ENCODE peak calls at places on chromosome 1, in six cellular contexts. S is Peyer's patch, C is prostate gland, U is transverse colon, J is body of pancreas, Y is thyroid gland. P is an unnamed sample. For H3K4me1, the result is how much of the 10 kb centered on the place peaks cover.

GRCh38 chr1:155170806-155171205 is 2.3 kb downstream of the KRTCAP2 start:
- DNase-seq in S (peak), C (no peak), U (no peak), J (peak), Y (no peak), P (no peak)

GRCh38 chr1:201648066-201648910 is 109.4 kb downstream of the NAV1 start:
- DNase-seq in S (no peak), C (peak), U (peak), J (peak), Y (peak), P (peak)

GRCh38 chr1:17903386-17903785 is 148.3 kb downstream of the ACTL8 start:
- DNase-seq in S (peak), C (no peak), U (no peak), J (peak), Y (no peak), P (no peak)

GRCh38 chr1:20588634-20589225 is at the start of gene CDA:
- DNase-seq in S (peak), C (no peak), U (peak), J (no peak), Y (no peak), P (no peak)

GRCh38 chr1:201495447-201496295 is 11.3 kb downstream of the CSRP1 start:
- DNase-seq in S (peak), C (peak), U (peak), J (peak), Y (peak), P (peak)

GRCh38 chr1:15960808-15961207 is 15.1 kb downstream of the ZBTB17 start:
- DNase-seq in S (peak), C (no peak), U (no peak), J (no peak), Y (no peak), P (no peak)

GRCh38 chr1:218467101-218467728 is 122.1 kb downstream of the TGFB2 start:
- DNase-seq in S (no peak), C (no peak), U (no peak), J (no peak), Y (no peak), P (no peak)

GRCh38 chr1:9865745-9866144 is 42.0 kb upstream of the CLSTN1 start:
- DNase-seq in S (no peak), C (no peak), U (no peak), J (no peak), Y (no peak), P (no peak)

GRCh38 chr1:168932539-168932938 is 174.0 kb upstream of the ATP1B1 start:
- DNase-seq in S (no peak), C (no peak), U (no peak), J (no peak), Y (no peak), P (no peak)

GRCh38 chr1:1407101-1407956 is at the start of gene MRPL20:
- DNase-seq in S (peak), C (peak), U (peak), J (peak), Y (peak), P (peak)

GRCh38 chr1:234823191-234824176 is 213.5 kb upstream of the IRF2BP2 start:
- DNase-seq in S (peak), C (no peak), U (peak), J (no peak), Y (no peak), P (no peak)

GRCh38 chr1:181737056-181737455 is 253.7 kb downstream of the CACNA1E start:
- DNase-seq in S (no peak), C (no peak), U (no peak), J (no peak), Y (no peak), P (no peak)

GRCh38 chr1:187153047-187153446 is 324.3 kb downstream of the PLA2G4A start:
- DNase-seq in S (no peak), C (no peak), U (no peak), J (no peak), Y (no peak), P (no peak)
- TF ChIP-seq POLR2A in S (no peak), C (no peak), U (no peak), J (no peak), Y (no peak), P (no peak)

GRCh38 chr1:27713139-27713725 is 12.5 kb upstream of the FAM76A start:
- DNase-seq in S (no peak), C (no peak), U (no peak), J (no peak), Y (peak), P (no peak)
- H3K27ac ChIP-seq in S (no peak), C (no peak), U (no peak), J (no peak), Y (peak), P (no peak)

GRCh38 chr1:27634166-27634981 is 611 bp downstream of the FGR start:
- DNase-seq in S (peak), C (no peak), U (peak), J (no peak), Y (peak), P (peak)

GRCh38 chr1:27634982-27635362 is at the start of gene FGR:
- DNase-seq in S (no peak), C (no peak), U (no peak), J (no peak), Y (no peak), P (no peak)

GRCh38 chr1:27633298-27633610 is 1.7 kb downstream of the FGR start:
- DNase-seq in S (no peak), C (no peak), U (no peak), J (no peak), Y (no peak), P (no peak)

GRCh38 chr1:27632387-27633297 is 2.3 kb downstream of the FGR start:
- DNase-seq in S (peak), C (no peak), U (no peak), J (no peak), Y (no peak), P (no peak)

DNA sequence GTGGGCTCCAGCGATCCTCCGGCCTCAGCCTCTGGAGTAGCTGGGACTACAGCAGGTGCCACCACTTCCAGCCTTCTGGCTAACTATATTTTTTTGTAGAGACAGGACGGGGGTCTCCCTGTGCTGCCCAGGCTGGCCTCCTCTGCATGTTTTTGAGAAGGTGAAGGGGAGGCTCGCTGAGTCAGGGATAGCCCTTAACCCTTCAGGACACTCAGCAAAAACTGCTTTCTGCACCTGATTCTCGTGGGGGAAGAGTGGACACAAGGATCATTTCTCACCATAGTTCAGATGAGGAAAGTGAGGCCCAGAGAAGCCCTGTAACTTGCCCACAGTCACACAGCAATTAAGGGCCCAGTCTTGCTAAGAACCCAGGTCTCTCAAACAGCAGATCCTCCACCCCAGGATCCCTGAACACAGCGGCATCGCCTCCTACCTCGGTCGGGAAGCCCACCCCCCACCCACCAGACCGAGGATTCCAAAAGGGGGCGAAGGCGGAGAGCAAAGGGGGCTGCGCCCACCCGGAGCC is 1.3 kb downstream of the FGR start:
- DNase-seq in S (no peak), C (no peak), U (no peak), J (no peak), Y (no peak), P (no peak)
- H3K4me1 ChIP-seq in S (under half), C (under half), U (under half), J (under half), Y (under half), P (under half)

DNA sequence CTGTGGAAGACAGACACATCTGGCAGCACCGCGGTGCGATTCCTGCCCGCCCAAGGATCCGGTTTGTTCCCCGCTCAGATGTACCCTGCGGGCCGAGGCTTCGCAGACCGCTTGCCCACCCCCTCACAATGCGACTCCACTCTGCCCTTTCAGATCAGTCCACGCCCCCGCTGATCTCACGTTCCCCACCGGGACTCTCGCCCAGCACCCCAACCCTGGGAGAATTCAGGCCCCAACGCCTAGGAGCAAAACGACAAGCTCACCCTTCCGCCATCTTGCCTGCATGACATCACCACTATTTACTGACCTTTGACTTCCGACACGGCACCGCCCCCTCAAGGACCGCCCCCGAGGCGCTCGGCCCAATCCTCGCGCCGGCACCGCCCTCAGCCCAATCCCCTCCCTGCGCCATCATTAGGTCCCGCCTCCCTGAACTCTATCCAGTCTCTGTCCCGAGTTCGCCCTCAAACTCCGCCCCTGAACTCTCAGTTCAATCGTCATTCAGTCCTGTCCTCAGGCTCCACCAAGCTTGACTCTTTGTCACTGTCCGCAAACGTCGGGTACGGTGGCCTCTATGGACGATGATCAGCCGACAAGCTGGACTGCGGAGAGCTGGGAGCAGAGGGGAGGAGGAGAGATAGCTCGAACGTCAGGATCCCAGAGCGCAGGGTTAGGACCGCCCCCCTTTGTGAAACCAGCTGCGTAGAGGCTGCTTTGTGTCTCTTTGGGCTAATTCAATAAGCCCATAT is at the start of gene BSDC1:
- DNase-seq in S (peak), C (peak), U (peak), J (peak), Y (peak), P (peak)
- TF ChIP-seq POLR2A in S (peak), C (peak), U (peak), J (peak), Y (peak), P (peak)

GRCh38 chr1:117930484-117930883 is 945 bp downstream of the WDR3 start:
- DNase-seq in S (no peak), C (no peak), U (no peak), J (no peak), Y (no peak), P (no peak)
- H3K27ac ChIP-seq in S (no peak), C (no peak), U (peak), J (peak), Y (no peak), P (no peak)

P was measured in ovary.